ENCODE peak calls at places on chromosomes 4 and X, in four cellular contexts. X, E, D and B are unnamed samples.

GRCh38 chr4:47209833-47210232 is 178.5 kb downstream of the GABRB1 start:
- DNase-seq in X (no peak), E (no peak), D (peak; percentile 92), B (no peak)

GRCh38 chr4:73964862-73965611 is 16.8 kb downstream of the PF4 start:
- DNase-seq in X (peak; percentile 41), E (no peak), D (no peak), B (no peak)

GRCh38 chr4:86089924-86090323 is 269.9 kb downstream of the MAPK10 start:
- DNase-seq in X (no peak), E (no peak), D (no peak), B (no peak)

GRCh38 chr4:52824603-52825310 is 37.4 kb upstream of the RASL11B start:
- DNase-seq in X (peak; percentile 61), E (no peak), D (peak; percentile 68), B (no peak)

GRCh38 chr4:122003335-122003734 is 51.5 kb upstream of the TRPC3 start:
- DNase-seq in X (peak; percentile 59), E (peak; percentile 14), D (no peak), B (no peak)

GRCh38 chr4:143337600-143338287 is 1.1 kb downstream of the GAB1 start:
- DNase-seq in X (peak; percentile 78), E (no peak), D (peak; percentile 60), B (peak; percentile 59)

GRCh38 chr4:71251266-71251665 is 87.6 kb upstream of the SLC4A4 start:
- DNase-seq in X (no peak), E (no peak), D (peak; percentile 70), B (no peak)

GRCh38 chr4:184310171-184310567 is 92.5 kb upstream of the ENPP6 start:
- DNase-seq in X (no peak), E (peak; percentile 79), D (no peak), B (no peak)

GRCh38 chr4:113878718-113879117 is 100.7 kb downstream of the ARSJ start:
- DNase-seq in X (peak; percentile 39), E (no peak), D (peak; percentile 75), B (no peak)

GRCh38 chr4:5619913-5620625 is 88.3 kb downstream of the EVC2 start:
- DNase-seq in X (no peak), E (no peak), D (no peak), B (no peak)

GRCh38 chrX:75303795-75304194 is 29.9 kb downstream of the UPRT start:
- DNase-seq in X (no peak), E (no peak), D (peak; percentile 88), B (no peak)

GRCh38 chr4:48069026-48069425 is 52.5 kb downstream of the NIPAL1 start:
- DNase-seq in X (no peak), E (no peak), D (no peak), B (no peak)

GRCh38 chr4:772118-772517 is 53.8 kb downstream of the CPLX1 start:
- DNase-seq in X (no peak), E (no peak), D (no peak), B (peak; percentile 10)

GRCh38 chr4:168995537-168996295 is 14.3 kb downstream of the CBR4 start:
- DNase-seq in X (no peak), E (no peak), D (no peak), B (no peak)
- TF ChIP-seq CTCF in X (peak; percentile 41), E (no peak), D (peak; percentile 20), B (peak; percentile 25)

DNA sequence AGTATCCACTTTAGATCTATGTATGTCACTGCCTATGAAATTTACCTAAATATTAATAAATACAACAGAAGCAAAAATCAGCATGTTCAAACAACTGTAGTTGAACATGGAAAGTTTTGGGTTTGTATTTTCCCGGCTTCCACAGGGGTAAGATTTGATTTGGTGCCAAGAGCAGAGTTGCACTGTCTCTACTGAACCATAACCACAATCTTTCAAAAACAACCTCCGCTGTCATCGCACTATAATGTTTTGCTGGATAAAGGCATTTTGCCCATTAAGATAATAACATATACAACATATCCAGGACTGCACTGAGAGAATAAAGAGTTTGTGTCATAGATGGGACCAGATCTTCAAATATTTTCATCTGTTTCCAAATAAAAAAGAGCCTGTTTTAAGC is 94.9 kb downstream of the TENM3 start:
- DNase-seq in X (no peak), E (no peak), D (peak; percentile 26), B (no peak)
- TF ChIP-seq CTCF in X (no peak), E (no peak), D (no peak), B (no peak)

GRCh38 chr4:165630671-165631070 is 242.4 kb upstream of the TLL1 start:
- DNase-seq in X (no peak), E (no peak), D (no peak), B (no peak)
- TF ChIP-seq CTCF in X (no peak), E (no peak), D (no peak), B (no peak)

GRCh38 chr4:174365018-174365587 is 81.4 kb downstream of the CEP44 start:
- DNase-seq in X (peak; percentile 62), E (peak; percentile 10), D (peak; percentile 6), B (no peak)
- TF ChIP-seq CTCF in X (peak; percentile 68), E (peak; percentile 22), D (peak; percentile 47), B (peak; percentile 54)

GRCh38 chrX:123971963-123972362 is 10.5 kb downstream of the STAG2 start:
- DNase-seq in X (no peak), E (no peak), D (no peak), B (no peak)

GRCh38 chrX:123975180-123975579 is 13.7 kb downstream of the STAG2 start:
- DNase-seq in X (no peak), E (no peak), D (peak; percentile 74), B (no peak)

DNA sequence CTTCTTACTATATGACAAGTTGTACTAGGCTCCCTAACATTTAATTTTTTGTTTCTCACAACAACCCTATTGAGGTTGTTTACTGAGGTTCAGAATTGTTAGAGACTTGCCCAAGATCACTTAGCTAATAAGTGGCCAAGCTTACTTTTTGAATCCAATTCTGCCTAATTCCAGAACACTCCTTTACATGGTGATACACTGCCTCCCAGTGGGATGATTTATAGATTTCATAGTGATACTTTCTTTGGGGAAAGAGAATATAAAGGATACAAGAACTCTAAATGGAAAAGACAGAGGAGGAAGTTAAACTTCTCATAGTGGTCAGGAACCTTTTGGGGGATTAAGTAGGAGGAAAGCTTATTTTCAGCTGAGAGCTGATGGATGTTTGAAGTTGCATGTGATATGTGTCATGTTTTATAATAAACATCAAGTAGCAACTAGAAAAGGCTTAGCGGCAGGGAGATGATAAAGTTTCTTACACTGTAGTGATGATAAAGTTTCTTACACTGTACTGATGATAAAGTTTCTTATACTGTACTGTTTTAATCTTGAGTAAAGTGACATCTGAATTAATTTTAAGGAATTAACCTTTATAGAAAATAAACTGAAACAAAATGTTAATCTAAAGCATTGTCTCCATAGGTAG is 15.3 kb downstream of the STAG2 start:
- DNase-seq in X (peak; percentile 5), E (no peak), D (no peak), B (no peak)
- TF ChIP-seq CTCF in X (peak; percentile 28), E (no peak), D (peak; percentile 12), B (peak; percentile 29)

GRCh38 chr4:80124246-80125211 is 51.5 kb upstream of the ANTXR2 start:
- DNase-seq in X (no peak), E (no peak), D (no peak), B (no peak)
- TF ChIP-seq CTCF in X (no peak), E (no peak), D (no peak), B (no peak)

GRCh38 chr4:163679189-163679588 is 184.7 kb downstream of the TMA16 start:
- DNase-seq in X (peak; percentile 13), E (no peak), D (peak; percentile 4), B (no peak)
- TF ChIP-seq CTCF in X (peak; percentile 38), E (peak; percentile 54), D (no peak), B (no peak)

GRCh38 chrX:115264009-115264408 is 25.5 kb upstream of the LUZP4 start:
- DNase-seq in X (no peak), E (no peak), D (no peak), B (no peak)

GRCh38 chrX:115266300-115266699 is 23.2 kb upstream of the LUZP4 start:
- DNase-seq in X (no peak), E (no peak), D (no peak), B (no peak)

GRCh38 chrX:115268421-115268820 is 21.1 kb upstream of the LUZP4 start:
- DNase-seq in X (peak; percentile 27), E (no peak), D (no peak), B (no peak)
- TF ChIP-seq CTCF in X (peak; percentile 37), E (peak; percentile 54), D (peak; percentile 8), B (peak; percentile 17)

DNA sequence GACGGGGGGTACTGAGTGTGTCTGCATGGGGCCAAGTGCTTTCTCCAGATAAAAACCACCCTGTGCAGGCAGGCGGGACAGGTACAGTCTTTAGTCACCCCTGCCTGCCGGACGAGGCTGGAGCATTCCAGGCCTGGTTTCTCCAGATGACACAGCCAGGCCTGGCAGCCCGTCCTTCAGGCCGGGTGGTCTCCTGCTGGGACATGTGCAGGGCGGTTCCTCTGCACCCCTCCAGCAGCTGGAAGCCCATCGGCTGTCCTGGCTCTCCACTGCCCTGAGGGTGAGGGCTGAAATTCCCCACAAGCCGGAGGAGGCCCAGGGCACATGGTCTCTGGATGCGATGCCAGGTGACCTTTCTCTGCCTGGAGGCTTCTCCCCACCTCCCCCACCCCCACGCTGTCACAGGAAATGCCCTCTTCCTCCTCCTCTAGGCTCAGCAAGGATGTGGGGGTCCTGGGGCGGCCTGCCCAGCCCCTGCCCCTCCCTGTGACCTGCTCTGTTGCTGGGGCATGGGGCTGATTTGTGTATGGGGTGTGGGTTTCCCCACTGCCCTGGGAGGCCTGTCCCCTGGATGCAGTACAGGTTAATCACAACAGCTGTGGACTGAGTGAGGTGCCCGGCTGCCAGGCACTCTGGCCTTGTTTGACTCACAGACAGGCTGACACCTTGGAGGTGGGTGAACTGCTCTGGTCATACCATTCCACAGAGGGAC is 110.7 kb upstream of the LRPAP1 start:
- DNase-seq in X (no peak), E (no peak), D (no peak), B (no peak)
- TF ChIP-seq CTCF in X (no peak), E (no peak), D (no peak), B (no peak)

GRCh38 chr4:132934901-132935300 is 214.2 kb upstream of the PCDH10 start:
- DNase-seq in X (no peak), E (no peak), D (no peak), B (no peak)
- TF ChIP-seq CTCF in X (no peak), E (no peak), D (no peak), B (no peak)